ENCODE peak calls at places on chromosomes 7 and 10, in five cellular contexts. G is mesenchymal stem cell, K is RWPE1, H is HCEC 1CT, D is NCI-H460. J is an unnamed sample.

GRCh38 chr7:25964483-25964961 is 187.5 kb upstream of the NFE2L3 start:
- DNase-seq in G (no peak), K (no peak), H (no peak), D (peak), J (no peak)

GRCh38 chr7:115340828-115341227 is 418.9 kb downstream of the MDFIC start:
- DNase-seq in G (peak), K (peak), H (peak), D (peak), J (no peak)

GRCh38 chr10:15211464-15211979 is 43.0 kb upstream of the NMT2 start:
- DNase-seq in G (peak), K (peak), H (peak), D (no peak), J (no peak)

GRCh38 chr7:26413007-26413691 is 121.5 kb downstream of the SNX10 start:
- DNase-seq in G (no peak), K (no peak), H (no peak), D (no peak), J (peak)

GRCh38 chr7:101108330-101108857 is 18.5 kb upstream of the SERPINE1 start:
- DNase-seq in G (peak), K (no peak), H (no peak), D (no peak), J (no peak)

GRCh38 chr10:132515811-132516726 is 21.5 kb upstream of the INPP5A start:
- DNase-seq in G (no peak), K (no peak), H (no peak), D (no peak), J (no peak)

GRCh38 chr7:72446131-72446530 is 34.0 kb upstream of the CALN1 start:
- DNase-seq in G (no peak), K (no peak), H (no peak), D (no peak), J (no peak)

GRCh38 chr10:32000937-32001336 is 55.3 kb downstream of the KIF5B start:
- DNase-seq in G (peak), K (no peak), H (peak), D (no peak), J (no peak)

GRCh38 chr10:83527934-83528333 is 611.4 kb upstream of the GHITM start:
- DNase-seq in G (no peak), K (no peak), H (no peak), D (no peak), J (no peak)

GRCh38 chr7:133040178-133040577 is 41.7 kb downstream of the CHCHD3 start:
- DNase-seq in G (no peak), K (no peak), H (no peak), D (no peak), J (no peak)

GRCh38 chr7:94540428-94540827 is 30.8 kb downstream of the CASD1 start:
- DNase-seq in G (no peak), K (no peak), H (peak), D (no peak), J (no peak)

J was measured in NCI-H1417 treated with DMSO at 0.1 percent for 48 hours.